ENCODE peak calls at places on chromosomes 11 and 22, in nine cellular contexts. O, C, K, J, R, U, T, L and Z are unnamed samples.

GRCh38 chr22:47757741-47758140 is 995.3 kb downstream of the TBC1D22A start:
- DNase-seq in K (no peak), C (no peak), J (no peak), O (no peak), R (no peak), T (no peak), L (no peak), U (no peak), Z (no peak)

GRCh38 chr11:19679952-19680823 is 32.4 kb upstream of the NAV2 start:
- DNase-seq in K (peak; percentile 96), R (no peak), O (peak; percentile 52), T (peak; percentile 83), J (no peak), C (peak; percentile 96), L (peak; percentile 51), U (peak; percentile 99), Z (no peak)

GRCh38 chr22:37655252-37655563 is 3.3 kb upstream of the PDXP start:
- DNase-seq in R (no peak), C (no peak), O (no peak), J (no peak), U (no peak), L (no peak), K (no peak), T (no peak), Z (no peak)

GRCh38 chr11:78798567-78799170 is 224.0 kb upstream of the NARS2 start:
- DNase-seq in J (no peak), O (peak; percentile 64), R (no peak), K (peak; percentile 66), L (peak; percentile 78), C (no peak), T (peak; percentile 71), U (peak; percentile 79), Z (peak; percentile 62)

GRCh38 chr11:3990406-3990805 is 104.2 kb upstream of the RRM1 start:
- DNase-seq in J (no peak), U (no peak), T (no peak), O (no peak), C (no peak), K (no peak), R (no peak), L (no peak), Z (no peak)

GRCh38 chr11:100151944-100152343 is 535.1 kb upstream of the ARHGAP42 start:
- DNase-seq in C (peak; percentile 10), T (no peak), J (no peak), O (no peak), R (no peak), U (peak; percentile 98), L (no peak), K (no peak), Z (no peak)

GRCh38 chr22:28994522-28994921 is 67.1 kb downstream of the C22orf31 start:
- DNase-seq in J (no peak), U (no peak), C (no peak), O (no peak), R (no peak), K (no peak), T (no peak), L (no peak), Z (no peak)

GRCh38 chr11:133835258-133836075 is 9.8 kb downstream of the SPATA19 start:
- DNase-seq in C (peak; percentile 25), O (peak; percentile 63), K (peak; percentile 76), T (no peak), L (no peak), R (no peak), J (no peak), U (peak; percentile 58), Z (peak; percentile 33)

GRCh38 chr11:33452806-33453205 is 195.6 kb downstream of the HIPK3 start:
- DNase-seq in J (no peak), L (no peak), U (peak; percentile 92), C (peak; percentile 90), T (no peak), K (peak; percentile 86), R (no peak), O (no peak), Z (no peak)

GRCh38 chr11:132858203-132858602 is 674.1 kb downstream of the OPCML start:
- DNase-seq in J (no peak), T (no peak), K (peak; percentile 43), L (no peak), C (peak; percentile 16), U (peak; percentile 43), O (no peak), R (no peak), Z (no peak)

GRCh38 chr22:37410174-37411055 is 16.9 kb downstream of the ELFN2 start:
- DNase-seq in U (no peak), R (no peak), C (no peak), J (no peak), K (no peak), O (no peak), L (no peak), T (no peak), Z (no peak)

GRCh38 chr11:34208266-34209135 is 103.1 kb downstream of the NAT10 start:
- DNase-seq in L (no peak), U (peak; percentile 64), C (peak; percentile 9), K (no peak), R (peak; percentile 61), J (no peak), T (no peak), O (no peak), Z (no peak)

GRCh38 chr11:68863553-68864265 is 22.0 kb upstream of the CPT1A start:
- DNase-seq in O (no peak), U (no peak), J (no peak), L (no peak), C (no peak), T (no peak), R (no peak), K (no peak), Z (no peak)

GRCh38 chr11:122137081-122137793 is 21.2 kb upstream of the BLID start:
- DNase-seq in R (no peak), O (no peak), C (peak; percentile 94), K (peak; percentile 75), J (no peak), L (no peak), T (no peak), U (peak; percentile 94), Z (no peak)

GRCh38 chr22:27133951-27134664 is 476.7 kb downstream of the MIAT start:
- DNase-seq in L (no peak), T (no peak), C (peak; percentile 79), U (peak; percentile 91), J (no peak), R (no peak), O (no peak), K (peak; percentile 92), Z (no peak)

GRCh38 chr11:73313652-73314051 is 5.6 kb downstream of the ARHGEF17 start:
- DNase-seq in J (no peak), U (no peak), L (no peak), R (no peak), K (no peak), O (no peak), C (no peak), T (no peak), Z (no peak)

GRCh38 chr11:62680825-62681240 is 2.0 kb upstream of the UBXN1 start:
- DNase-seq in U (peak; percentile 85), C (peak; percentile 80), R (no peak), O (no peak), K (peak; percentile 81), L (peak; percentile 34), J (no peak), T (no peak), Z (peak; percentile 61)

GRCh38 chr11:11983427-11983826 is 25.0 kb downstream of the DKK3 start:
- DNase-seq in U (peak; percentile 38), J (no peak), O (no peak), T (no peak), C (no peak), K (no peak), R (no peak), L (no peak), Z (no peak)

GRCh38 chr11:5285703-5286102 is 16.0 kb upstream of the HBE1 start:
- DNase-seq in U (peak; percentile 43), L (no peak), K (no peak), O (no peak), R (no peak), T (no peak), J (no peak), C (no peak), Z (no peak)

GRCh38 chr22:30925667-30926066 is 42.9 kb downstream of the MORC2 start:
- DNase-seq in R (no peak), T (no peak), O (no peak), J (no peak), C (no peak), K (no peak), L (no peak), U (no peak), Z (no peak)

GRCh38 chr11:1091332-1092083 is 16.8 kb downstream of the MUC2 start:
- DNase-seq in C (no peak), T (no peak), U (no peak), K (no peak), L (no peak), J (no peak), R (no peak), O (no peak), Z (no peak)

GRCh38 chr11:110984147-110984546 is 261.4 kb upstream of the POU2AF2 start:
- DNase-seq in R (no peak), T (no peak), C (peak; percentile 26), U (peak; percentile 82), J (no peak), K (peak; percentile 35), L (no peak), O (no peak), Z (no peak)

GRCh38 chr11:118275184-118275583 is 11.1 kb upstream of the MPZL2 start:
- DNase-seq in T (no peak), R (no peak), L (no peak), J (no peak), U (peak; percentile 97), C (peak; percentile 63), O (no peak), K (no peak), Z (no peak)

GRCh38 chr11:6640985-6641701 is 14.5 kb downstream of the DCHS1 start:
- DNase-seq in K (no peak), T (no peak), C (no peak), J (no peak), U (no peak), L (no peak), R (no peak), O (peak; percentile 53), Z (no peak)